ENCODE peak calls at places on chromosomes 1 and 21, in six cellular contexts. O is H1, K is GM12878, N is K562, U is SK-N-SH, Q is HepG2. T is an unnamed sample.

GRCh38 chr21:39003982-39004775 is 179.1 kb downstream of the PSMG1 start:
- DNase-seq in K (no peak), Q (no peak), O (no peak), U (no peak), N (no peak), T (no peak)

GRCh38 chr21:45291613-45292398 is 4.1 kb upstream of the POFUT2 start:
- DNase-seq in U (peak), K (no peak), N (peak), Q (no peak), O (peak), T (no peak)

GRCh38 chr1:92186081-92186480 is 31.6 kb upstream of the C1orf146 start:
- DNase-seq in Q (peak), N (no peak), K (no peak), O (no peak), U (no peak), T (no peak)

GRCh38 chr1:215637041-215637573 is 70.0 kb downstream of the KCTD3 start:
- DNase-seq in U (no peak), K (no peak), O (no peak), Q (peak), N (no peak), T (no peak)

GRCh38 chr1:234709473-234710279 is 99.7 kb upstream of the IRF2BP2 start:
- DNase-seq in Q (no peak), K (no peak), N (no peak), U (no peak), O (no peak), T (peak)

GRCh38 chr21:15992171-15992570 is 262.4 kb downstream of the USP25 start:
- DNase-seq in U (no peak), O (no peak), N (no peak), K (no peak), Q (no peak), T (no peak)

GRCh38 chr1:154221815-154222081 is 993 bp downstream of the UBAP2L start:
- DNase-seq in O (no peak), Q (peak), N (no peak), U (no peak), K (no peak), T (no peak)

GRCh38 chr1:24152631-24153494 is 9.9 kb upstream of the IL22RA1 start:
- DNase-seq in U (no peak), N (no peak), K (no peak), Q (no peak), O (no peak), T (no peak)

GRCh38 chr1:17653728-17654351 is 101.3 kb upstream of the ACTL8 start:
- DNase-seq in K (no peak), Q (no peak), U (peak), O (peak), N (peak), T (no peak)

GRCh38 chr21:33968082-33968997 is 52.7 kb upstream of the ATP5PO start:
- DNase-seq in O (peak), N (peak), Q (peak), K (no peak), U (no peak), T (no peak)

GRCh38 chr1:79052829-79053449 is 46.4 kb upstream of the ADGRL4 start:
- DNase-seq in U (no peak), N (no peak), O (no peak), K (peak), Q (no peak), T (no peak)

GRCh38 chr1:232990729-232991128 is 40.3 kb downstream of the NTPCR start:
- DNase-seq in N (no peak), K (no peak), U (no peak), Q (no peak), O (no peak), T (no peak)

GRCh38 chr1:234408757-234409156 is 35.5 kb downstream of the COA6 start:
- DNase-seq in N (no peak), K (no peak), U (no peak), O (no peak), Q (no peak), T (no peak)

GRCh38 chr1:7207875-7208646 is 422.8 kb downstream of the CAMTA1 start:
- DNase-seq in O (peak), N (peak), K (no peak), Q (peak), U (peak), T (peak)

GRCh38 chr1:240794061-240794843 is 182.3 kb upstream of the GREM2 start:
- DNase-seq in U (no peak), N (no peak), Q (no peak), O (no peak), K (no peak), T (no peak)

GRCh38 chr1:78691995-78692747 is 42.5 kb downstream of the IFI44 start:
- DNase-seq in Q (no peak), O (no peak), K (no peak), N (no peak), U (no peak), T (no peak)

GRCh38 chr1:162724583-162725120 is 65.8 kb upstream of the HSD17B7 start:
- DNase-seq in K (no peak), U (no peak), Q (no peak), O (no peak), N (no peak), T (no peak)

GRCh38 chr1:77683836-77684148 is 1.3 kb upstream of the ZZZ3 start:
- DNase-seq in N (no peak), K (no peak), Q (no peak), O (no peak), U (no peak), T (no peak)

GRCh38 chr1:180778782-180779398 is 133.8 kb upstream of the KIAA1614 start:
- DNase-seq in K (no peak), Q (peak), U (peak), O (no peak), N (peak), T (no peak)

GRCh38 chr1:112393634-112393976 is 2.4 kb upstream of the CTTNBP2NL start:
- DNase-seq in O (no peak), N (no peak), U (no peak), K (no peak), Q (no peak), T (no peak)

GRCh38 chr1:67570473-67571143 is 114.4 kb upstream of the GADD45A start:
- DNase-seq in N (peak), O (no peak), U (no peak), Q (no peak), K (no peak), T (no peak)

GRCh38 chr1:9439074-9439761 is 100.0 kb upstream of the SLC25A33 start:
- DNase-seq in U (no peak), Q (peak), N (no peak), O (no peak), K (no peak), T (peak)

GRCh38 chr1:160070243-160071163 is 543 bp upstream of the KCNJ10 start:
- DNase-seq in Q (peak), N (peak), U (peak), K (no peak), O (peak), T (no peak)

GRCh38 chr1:157968503-157968902 is 24.9 kb upstream of the KIRREL1 start:
- DNase-seq in K (no peak), N (no peak), Q (no peak), U (no peak), O (no peak), T (no peak)

GRCh38 chr1:229147086-229147485 is 123.8 kb upstream of the RAB4A start:
- DNase-seq in N (no peak), U (no peak), Q (no peak), O (no peak), K (no peak), T (no peak)

GRCh38 chr1:27811741-27812500 is 18.7 kb upstream of the PPP1R8 start:
- DNase-seq in U (peak), Q (no peak), O (no peak), N (no peak), K (no peak), T (no peak)

GRCh38 chr1:119689511-119689910 is 22.2 kb upstream of the PHGDH start:
- DNase-seq in U (no peak), K (no peak), N (no peak), Q (no peak), O (no peak), T (no peak)

GRCh38 chr1:192119701-192120100 is 38.6 kb upstream of the RGS18 start:
- DNase-seq in U (no peak), O (no peak), N (no peak), K (no peak), Q (no peak), T (no peak)

DNA sequence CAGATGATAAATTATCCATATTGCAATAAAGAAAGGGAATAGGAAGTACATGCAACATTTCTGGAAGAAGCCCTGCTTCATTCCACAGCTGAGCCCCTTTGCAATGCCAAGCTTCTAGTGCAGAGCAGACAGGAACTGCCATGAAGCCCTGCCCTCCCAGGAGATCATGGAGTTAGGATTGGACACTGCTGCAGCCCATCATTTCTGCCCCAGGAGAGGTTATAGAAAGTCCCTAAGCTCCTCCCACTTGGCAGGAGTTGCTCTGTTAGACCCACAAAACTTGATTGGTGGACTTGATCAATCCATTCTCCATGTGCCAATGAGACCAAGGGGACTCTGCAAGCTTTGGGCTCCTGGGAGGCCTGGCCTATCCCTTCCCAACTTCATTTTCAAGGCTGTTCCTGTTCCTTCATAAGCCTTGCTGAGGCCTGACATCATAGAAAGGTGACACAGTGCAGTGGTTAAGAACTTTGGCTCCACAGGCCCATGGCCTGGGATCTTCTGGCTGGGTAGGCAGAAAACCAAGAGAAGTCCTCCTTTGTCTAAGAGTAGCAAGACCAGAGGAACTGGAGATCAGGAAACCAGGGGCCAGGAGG is 1.3 kb upstream of the LAPTM5 start:
- DNase-seq in N (peak), Q (no peak), O (no peak), K (peak), U (no peak), T (peak)
- TF ChIP-seq GABPA in N (peak), Q (no peak), O (no peak), K (no peak), U (no peak), T (no peak)

GRCh38 chr21:42201615-42202161 is 17.3 kb upstream of the ABCG1 start:
- DNase-seq in O (no peak), K (no peak), U (no peak), Q (no peak), N (no peak), T (no peak)
- H3K27ac ChIP-seq in O (no peak), K (no peak), U (no peak), Q (no peak), N (no peak), T (no peak)

DNA sequence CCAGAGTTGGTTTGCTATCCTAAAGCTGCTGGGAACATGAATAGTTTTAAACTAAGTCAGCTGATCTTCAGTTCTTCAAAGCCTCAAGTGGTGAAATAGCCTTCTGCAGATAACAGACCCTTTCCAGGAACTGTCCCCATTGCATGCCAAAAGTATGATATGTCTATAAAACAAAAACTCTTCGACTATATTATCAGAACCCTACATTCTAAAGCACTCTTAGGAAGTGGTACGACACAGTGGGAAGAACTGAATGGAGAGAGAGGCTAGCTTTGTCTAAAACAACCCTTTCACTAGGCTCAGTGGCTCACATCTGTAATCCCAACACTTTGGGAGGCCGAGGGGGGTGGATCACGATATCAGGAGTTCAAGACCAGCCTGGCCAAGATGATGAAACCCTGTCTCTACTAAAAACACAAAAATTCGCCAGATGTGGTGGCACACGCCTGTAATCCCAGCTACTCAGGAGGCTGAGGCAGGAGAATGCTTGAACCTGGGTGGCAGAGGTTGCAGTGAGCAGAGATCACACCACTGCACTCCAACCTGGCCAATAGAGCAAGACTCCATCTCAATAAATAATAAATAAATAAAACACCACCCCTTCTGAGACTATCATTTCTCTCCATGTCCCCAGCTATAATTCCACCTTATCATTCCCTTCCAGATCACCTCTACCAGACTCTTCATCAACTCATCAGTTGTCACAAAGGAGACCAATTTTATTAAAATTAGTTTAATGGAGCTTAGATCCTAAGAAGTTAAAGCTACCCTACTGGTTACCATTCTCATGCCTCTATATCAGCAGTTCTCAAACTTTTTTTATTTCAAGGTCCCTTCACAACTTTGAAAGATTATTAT is 2.3 kb upstream of the FRRS1 start:
- DNase-seq in O (no peak), N (no peak), K (no peak), U (no peak), Q (no peak), T (no peak)
- TF ChIP-seq GABPA in O (no peak), N (no peak), K (no peak), U (no peak), Q (no peak), T (no peak)

GRCh38 chr1:42431514-42431913 is 24.3 kb downstream of the ZMYND12 start:
- DNase-seq in Q (peak), O (no peak), N (no peak), K (no peak), U (no peak), T (no peak)
- H3K27ac ChIP-seq in Q (no peak), O (no peak), N (no peak), K (no peak), U (no peak), T (no peak)

DNA sequence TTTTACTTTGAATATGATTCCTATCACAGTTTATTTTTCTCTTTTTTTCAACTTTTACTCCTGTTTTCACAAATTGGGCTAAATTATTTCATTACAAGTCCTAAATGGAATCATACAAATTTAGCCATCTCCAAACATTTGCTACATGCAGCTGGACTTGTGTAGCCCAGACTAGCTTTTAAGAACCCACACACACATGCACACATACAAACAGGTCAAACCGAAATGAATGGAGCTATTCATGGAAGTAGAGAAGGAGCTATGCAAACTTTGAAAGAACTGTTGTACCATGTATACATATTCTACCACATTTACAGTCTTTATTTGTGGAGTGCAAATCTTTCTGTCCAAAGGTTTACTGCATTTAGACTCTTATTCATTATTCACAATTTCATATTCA is 189.1 kb upstream of the RNPC3 start:
- DNase-seq in U (no peak), K (no peak), O (no peak), N (no peak), Q (peak), T (no peak)
- TF ChIP-seq GABPA in U (no peak), K (no peak), O (no peak), N (no peak), Q (no peak), T (no peak)

T was measured in HL-60.